ENCODE peak calls at places on chromosome 13, in six cellular contexts. One of them, this sample, is unnamed.

GRCh38 chr13:66087149-66087780 is 1142.9 kb downstream of the PCDH9 start:
- DNase-seq in HepG2: no peak
- DNase-seq in GM12892: no peak
- DNase-seq in K562: no peak
- DNase-seq in H1: no peak
- DNase-seq in GM12878: no peak
- DNase-seq in this sample: no peak

GRCh38 chr13:21022056-21022693 is 39.2 kb downstream of the LATS2 start:
- DNase-seq in H1: no peak
- DNase-seq in GM12892: no peak
- DNase-seq in K562: no peak
- DNase-seq in HepG2: peak
- DNase-seq in GM12878: no peak
- DNase-seq in this sample: no peak

GRCh38 chr13:99658266-99658991 is 157.2 kb downstream of the TM9SF2 start:
- DNase-seq in K562: no peak
- DNase-seq in GM12878: no peak
- DNase-seq in HepG2: no peak
- DNase-seq in H1: peak
- DNase-seq in GM12892: no peak
- DNase-seq in this sample: no peak

GRCh38 chr13:44199627-44200207 is 173.9 kb upstream of the SERP2 start:
- DNase-seq in H1: no peak
- DNase-seq in K562: no peak
- DNase-seq in GM12892: no peak
- DNase-seq in HepG2: no peak
- DNase-seq in GM12878: no peak
- DNase-seq in this sample: no peak

GRCh38 chr13:44117351-44117750 is 237.6 kb downstream of the LACC1 start:
- DNase-seq in K562: no peak
- DNase-seq in H1: no peak
- DNase-seq in HepG2: no peak
- DNase-seq in GM12878: no peak
- DNase-seq in GM12892: no peak
- DNase-seq in this sample: no peak

GRCh38 chr13:98681017-98681416 is 71.5 kb downstream of the SLC15A1 start:
- DNase-seq in GM12878: no peak
- DNase-seq in GM12892: no peak
- DNase-seq in K562: no peak
- DNase-seq in HepG2: no peak
- DNase-seq in H1: no peak
- DNase-seq in this sample: no peak

GRCh38 chr13:108195861-108196260 is 19.5 kb downstream of the LIG4 start:
- DNase-seq in H1: no peak
- DNase-seq in K562: no peak
- DNase-seq in GM12878: no peak
- DNase-seq in HepG2: no peak
- DNase-seq in GM12892: no peak
- DNase-seq in this sample: no peak

GRCh38 chr13:34926513-34926912 is 15.6 kb upstream of the NBEA start:
- DNase-seq in H1: no peak
- DNase-seq in GM12878: no peak
- DNase-seq in K562: no peak
- DNase-seq in GM12892: no peak
- DNase-seq in HepG2: no peak
- DNase-seq in this sample: no peak

GRCh38 chr13:23956106-23956505 is 58.8 kb upstream of the C1QTNF9B start:
- DNase-seq in GM12878: no peak
- DNase-seq in K562: no peak
- DNase-seq in HepG2: no peak
- DNase-seq in H1: no peak
- DNase-seq in GM12892: no peak
- DNase-seq in this sample: no peak

GRCh38 chr13:51906581-51906980 is 44.8 kb downstream of the CCDC70 start:
- DNase-seq in GM12892: no peak
- DNase-seq in H1: no peak
- DNase-seq in GM12878: no peak
- DNase-seq in HepG2: peak
- DNase-seq in K562: no peak
- DNase-seq in this sample: no peak

GRCh38 chr13:68160466-68160865 is 930.3 kb upstream of the PCDH9 start:
- DNase-seq in K562: no peak
- DNase-seq in HepG2: no peak
- DNase-seq in H1: no peak
- DNase-seq in GM12892: no peak
- DNase-seq in GM12878: no peak
- DNase-seq in this sample: no peak

GRCh38 chr13:113862766-113863510 is 938 bp downstream of the GAS6 start:
- DNase-seq in K562: peak
- DNase-seq in HepG2: no peak
- DNase-seq in H1: peak
- DNase-seq in GM12878: no peak
- DNase-seq in GM12892: peak
- DNase-seq in this sample: peak
- TF ChIP-seq POLR2A in K562: no peak
- TF ChIP-seq POLR2A in HepG2: no peak
- TF ChIP-seq POLR2A in H1: no peak
- TF ChIP-seq POLR2A in GM12878: no peak
- TF ChIP-seq POLR2A in GM12892: no peak
- TF ChIP-seq POLR2A in this sample: no peak

GRCh38 chr13:97261254-97262015 is 39.3 kb downstream of the MBNL2 start:
- DNase-seq in H1: no peak
- DNase-seq in GM12878: no peak
- DNase-seq in K562: no peak
- DNase-seq in GM12892: peak
- DNase-seq in HepG2: no peak
- DNase-seq in this sample: peak
- TF ChIP-seq POLR2AphosphoS5 in H1: no peak
- TF ChIP-seq POLR2AphosphoS5 in GM12878: no peak
- TF ChIP-seq POLR2AphosphoS5 in K562: no peak
- TF ChIP-seq POLR2AphosphoS5 in GM12892: no peak
- TF ChIP-seq POLR2AphosphoS5 in HepG2: no peak
- TF ChIP-seq POLR2AphosphoS5 in this sample: no peak

GRCh38 chr13:104314926-104315535 is 1248.8 kb upstream of the SLC10A2 start:
- DNase-seq in GM12892: no peak
- DNase-seq in GM12878: no peak
- DNase-seq in HepG2: no peak
- DNase-seq in H1: no peak
- DNase-seq in K562: no peak
- DNase-seq in this sample: no peak
- TF ChIP-seq TAF1 in GM12892: no peak
- TF ChIP-seq TAF1 in GM12878: no peak
- TF ChIP-seq TAF1 in HepG2: no peak
- TF ChIP-seq TAF1 in H1: no peak
- TF ChIP-seq TAF1 in K562: no peak
- TF ChIP-seq TAF1 in this sample: no peak

GRCh38 chr13:94595943-94596574 is at the start of gene TGDS:
- DNase-seq in GM12892: peak
- DNase-seq in HepG2: peak
- DNase-seq in GM12878: peak
- DNase-seq in H1: peak
- DNase-seq in K562: peak
- DNase-seq in this sample: peak
- TF ChIP-seq POLR2A in GM12892: peak
- TF ChIP-seq POLR2A in HepG2: peak
- TF ChIP-seq POLR2A in GM12878: peak
- TF ChIP-seq POLR2A in H1: peak
- TF ChIP-seq POLR2A in K562: peak
- TF ChIP-seq POLR2A in this sample: peak

DNA sequence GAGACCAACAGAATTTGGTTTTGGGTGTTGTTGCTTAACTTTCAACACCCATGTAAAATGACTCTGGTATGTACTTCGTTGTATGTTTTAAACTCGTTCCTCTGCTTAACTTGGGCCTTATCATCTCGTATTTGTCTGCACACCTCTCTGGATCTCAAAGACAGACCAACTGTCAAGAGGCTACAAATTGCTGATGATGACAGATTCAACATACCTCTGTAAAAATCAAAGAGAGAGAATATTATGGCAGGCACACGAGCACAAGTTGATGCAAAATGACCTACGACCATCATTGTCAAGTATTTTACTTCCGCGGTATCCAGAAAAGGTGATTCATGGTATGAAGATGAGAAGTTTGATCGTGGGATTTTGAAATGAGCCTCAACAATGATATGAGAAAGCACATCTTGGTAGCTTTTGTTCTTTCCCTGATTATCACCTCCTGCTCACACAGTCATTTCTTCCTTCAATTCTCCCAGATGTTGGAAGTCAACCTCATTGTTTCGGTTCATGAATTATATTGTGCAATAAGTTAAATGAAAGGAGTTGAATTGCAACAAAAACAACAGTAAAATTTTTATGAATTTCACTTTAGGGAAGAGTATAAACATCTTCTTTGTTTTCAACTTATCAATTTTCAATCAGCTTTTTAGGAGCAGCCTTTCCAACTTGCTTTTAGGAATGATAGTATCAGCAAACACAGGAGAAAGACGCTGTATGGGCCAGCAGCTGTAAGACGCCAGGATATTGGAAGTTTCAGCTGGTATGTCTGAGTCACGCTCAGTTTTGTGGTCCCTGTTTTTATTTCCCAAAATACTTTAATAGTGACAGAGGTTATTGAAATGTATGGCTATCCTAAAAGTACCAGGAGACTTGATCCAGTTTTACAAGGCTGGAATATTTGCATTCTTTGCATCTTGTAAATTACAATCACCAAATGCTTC is 132.3 kb upstream of the ARGLU1 start:
- DNase-seq in H1: no peak
- DNase-seq in GM12892: no peak
- DNase-seq in HepG2: no peak
- DNase-seq in GM12878: no peak
- DNase-seq in K562: no peak
- DNase-seq in this sample: no peak
- TF ChIP-seq POLR2AphosphoS5 in H1: no peak
- TF ChIP-seq POLR2AphosphoS5 in GM12892: no peak
- TF ChIP-seq POLR2AphosphoS5 in HepG2: no peak
- TF ChIP-seq POLR2AphosphoS5 in GM12878: no peak
- TF ChIP-seq POLR2AphosphoS5 in K562: no peak
- TF ChIP-seq POLR2AphosphoS5 in this sample: no peak

DNA sequence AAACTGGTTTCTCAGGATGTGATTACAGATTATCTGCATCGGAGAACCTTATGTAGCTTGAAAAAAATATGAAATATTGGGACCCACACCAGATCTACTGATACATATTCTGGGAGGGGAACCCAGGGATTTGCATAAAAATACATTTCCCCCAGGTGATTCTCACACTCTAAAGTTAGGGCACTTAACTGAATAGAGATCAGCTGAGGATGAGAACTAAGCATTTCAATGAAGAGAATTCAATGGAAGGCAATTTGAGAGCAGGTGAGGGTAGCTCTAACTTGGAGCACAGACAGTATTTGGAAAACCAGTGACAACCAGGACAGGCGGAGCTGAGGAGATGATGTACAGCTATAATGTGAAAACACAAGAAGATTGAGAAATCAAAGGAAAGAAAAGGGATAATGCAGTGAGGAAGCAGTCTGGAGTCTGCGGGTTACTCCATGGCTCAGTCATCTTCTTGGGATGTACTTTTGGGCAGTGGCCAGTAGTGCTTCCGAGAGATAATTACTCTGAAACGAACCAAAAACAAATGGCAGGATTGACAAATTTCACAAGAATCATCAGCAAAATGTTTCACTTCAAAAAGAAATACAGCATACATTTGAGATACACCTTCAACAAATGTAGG is 6.1 kb upstream of the OXGR1 start:
- DNase-seq in H1: no peak
- DNase-seq in GM12892: no peak
- DNase-seq in HepG2: no peak
- DNase-seq in GM12878: no peak
- DNase-seq in K562: no peak
- DNase-seq in this sample: no peak
- TF ChIP-seq TAF1 in H1: no peak
- TF ChIP-seq TAF1 in GM12892: no peak
- TF ChIP-seq TAF1 in HepG2: no peak
- TF ChIP-seq TAF1 in GM12878: no peak
- TF ChIP-seq TAF1 in K562: no peak
- TF ChIP-seq TAF1 in this sample: no peak

DNA sequence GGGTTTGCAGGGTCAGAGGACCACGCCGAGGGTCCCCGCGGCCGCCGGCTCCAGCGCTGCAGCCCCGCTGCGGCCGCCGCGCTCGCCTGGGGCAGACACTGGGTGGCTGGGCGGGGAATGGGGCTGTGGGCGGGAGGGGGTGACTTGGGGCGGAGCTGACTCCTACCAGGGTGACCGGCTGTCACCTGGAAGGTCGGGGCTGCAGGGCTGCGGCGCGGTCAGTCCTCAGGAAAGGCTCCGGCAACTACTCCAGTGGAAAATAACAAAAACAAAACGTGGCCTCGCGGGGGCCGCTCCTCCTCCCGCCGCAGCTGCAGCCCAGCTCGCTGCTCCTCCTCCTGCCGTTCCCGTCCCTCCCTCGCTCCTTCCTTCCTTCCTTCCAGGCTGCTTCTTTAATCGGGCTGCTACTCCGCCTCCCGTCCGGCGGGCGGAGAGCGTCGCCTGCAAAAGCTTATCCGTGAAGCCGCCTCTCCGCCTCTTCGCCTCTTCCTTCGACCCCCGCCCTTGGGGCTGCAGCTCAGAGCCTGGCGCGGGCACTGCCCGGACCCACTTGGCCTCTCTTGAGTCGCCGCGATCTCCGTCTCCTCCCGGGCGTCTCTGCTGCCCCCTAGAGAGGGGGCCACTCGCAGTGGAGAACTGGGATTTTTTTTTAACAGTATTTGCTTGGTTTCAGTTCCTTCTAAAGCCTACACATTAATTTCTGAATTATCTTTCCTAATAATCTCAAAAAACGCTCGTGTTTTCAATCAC is at the start of gene TBC1D4:
- DNase-seq in GM12892: peak
- DNase-seq in GM12878: peak
- DNase-seq in H1: no peak
- DNase-seq in K562: peak
- DNase-seq in HepG2: peak
- DNase-seq in this sample: peak
- TF ChIP-seq POLR2A in GM12892: peak
- TF ChIP-seq POLR2A in GM12878: peak
- TF ChIP-seq POLR2A in H1: peak
- TF ChIP-seq POLR2A in K562: no peak
- TF ChIP-seq POLR2A in HepG2: peak
- TF ChIP-seq POLR2A in this sample: no peak